ENCODE peak calls at places on chromosomes 13 and 19, in nine cellular contexts. U, I, M, H, N, L, X, G and B are unnamed samples.

GRCh38 chr13:33933810-33934209 is 115.9 kb downstream of the RFC3 start:
- DNase-seq in U (no peak), I (no peak), M (no peak), H (no peak), N (no peak), L (no peak), X (no peak), G (no peak), B (no peak)

GRCh38 chr13:51849145-51850101 is 4.4 kb upstream of the TMEM272 start:
- DNase-seq in U (no peak), I (no peak), M (peak), H (peak), N (no peak), L (peak), X (no peak), G (no peak), B (no peak)

GRCh38 chr19:17681505-17682125 is 6.5 kb downstream of the UNC13A start:
- DNase-seq in U (no peak), I (no peak), M (peak), H (no peak), N (peak), L (peak), X (no peak), G (no peak), B (no peak)

GRCh38 chr19:37930416-37930815 is 23.4 kb downstream of the SIPA1L3 start:
- DNase-seq in U (no peak), I (no peak), M (peak), H (peak), N (no peak), L (no peak), X (peak), G (no peak), B (no peak)

GRCh38 chr13:106139407-106139806 is 396.1 kb downstream of the EFNB2 start:
- DNase-seq in U (no peak), I (no peak), M (peak), H (no peak), N (no peak), L (no peak), X (no peak), G (no peak), B (no peak)

GRCh38 chr13:51681037-51681678 is 96.9 kb downstream of the WDFY2 start:
- DNase-seq in U (no peak), I (no peak), M (peak), H (no peak), N (no peak), L (no peak), X (no peak), G (no peak), B (peak)

GRCh38 chr13:105432408-105432807 is 1103.1 kb downstream of the EFNB2 start:
- DNase-seq in U (no peak), I (no peak), M (no peak), H (no peak), N (no peak), L (no peak), X (no peak), G (no peak), B (no peak)

GRCh38 chr19:47228168-47228936 is 2.6 kb downstream of the BBC3 start:
- DNase-seq in U (peak), I (no peak), M (no peak), H (peak), N (peak), L (peak), X (peak), G (peak), B (peak)

GRCh38 chr19:15296841-15297415 is 35.4 kb downstream of the BRD4 start:
- DNase-seq in U (no peak), I (no peak), M (no peak), H (peak), N (no peak), L (no peak), X (no peak), G (no peak), B (no peak)

GRCh38 chr13:88042489-88042888 is 371.3 kb downstream of the SLITRK5 start:
- DNase-seq in U (no peak), I (no peak), M (peak), H (no peak), N (no peak), L (no peak), X (no peak), G (no peak), B (no peak)

GRCh38 chr19:55686311-55687050 is 11.5 kb downstream of the EPN1 start:
- DNase-seq in U (no peak), I (no peak), M (no peak), H (no peak), N (peak), L (peak), X (no peak), G (no peak), B (no peak)

GRCh38 chr13:27966641-27967202 is 2.4 kb downstream of the CDX2 start:
- DNase-seq in U (no peak), I (no peak), M (no peak), H (no peak), N (no peak), L (no peak), X (peak), G (no peak), B (no peak)

GRCh38 chr19:49591731-49592485 is 926 bp downstream of the PRR12 start:
- DNase-seq in U (peak), I (no peak), M (peak), H (peak), N (peak), L (peak), X (peak), G (peak), B (peak)

GRCh38 chr13:71605744-71606143 is 261.3 kb downstream of the DACH1 start:
- DNase-seq in U (no peak), I (no peak), M (no peak), H (no peak), N (no peak), L (no peak), X (no peak), G (no peak), B (no peak)

GRCh38 chr19:32830231-32831014 is 39.1 kb downstream of the SLC7A9 start:
- DNase-seq in U (no peak), I (no peak), M (peak), H (no peak), N (no peak), L (no peak), X (no peak), G (no peak), B (no peak)

DNA sequence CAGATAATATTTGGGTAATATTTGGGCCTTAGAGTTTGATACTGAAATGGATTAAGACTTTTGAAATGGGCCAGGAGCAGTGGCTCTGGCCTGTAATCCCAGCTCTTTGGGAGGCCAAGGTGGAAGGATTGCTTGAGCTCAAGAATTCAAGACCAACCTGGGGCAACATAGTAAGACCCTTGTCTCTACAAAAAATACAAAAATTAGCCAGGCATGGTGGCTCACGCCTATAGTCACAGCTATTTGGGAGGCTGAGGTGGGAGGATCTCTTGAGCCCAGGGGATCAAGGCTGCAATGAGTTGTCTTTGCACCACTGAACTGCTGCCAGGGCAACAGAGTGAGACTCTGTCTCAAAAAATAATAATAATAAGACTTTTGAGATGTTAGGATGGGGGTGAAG is 926 bp upstream of the ZNF836 start:
- DNase-seq in U (no peak), I (no peak), M (no peak), H (no peak), N (no peak), L (no peak), X (no peak), G (no peak), B (no peak)
- H3K27ac ChIP-seq in U (peak), I (peak), M (no peak), H (no peak), N (no peak), L (peak), X (no peak), G (peak), B (no peak)

DNA sequence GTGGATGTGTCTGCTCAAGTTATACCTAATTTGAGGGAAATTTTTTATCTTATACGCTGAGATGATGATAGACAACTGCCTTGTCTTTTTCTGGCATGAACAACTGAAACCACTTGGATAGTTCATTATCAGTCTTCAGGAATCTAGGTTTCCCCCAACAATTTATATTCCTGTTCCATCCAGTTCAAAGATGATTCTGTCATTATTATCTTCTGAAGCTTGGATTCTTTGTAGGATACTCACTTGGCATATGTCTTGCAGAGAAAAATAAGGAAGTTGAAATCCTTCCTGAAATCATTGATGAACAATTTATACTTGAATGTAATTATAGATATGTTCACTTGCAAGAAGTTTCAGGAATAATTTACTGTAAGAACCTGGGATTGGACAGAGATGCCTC is 193.7 kb downstream of the LMO7 start:
- DNase-seq in U (no peak), I (no peak), M (peak), H (no peak), N (no peak), L (no peak), X (no peak), G (no peak), B (no peak)
- H3K27ac ChIP-seq in U (no peak), I (no peak), M (no peak), H (no peak), N (no peak), L (no peak), X (no peak), G (no peak), B (no peak)

GRCh38 chr19:44741841-44742352 is 6.6 kb upstream of the BCL3 start:
- DNase-seq in U (no peak), I (peak), M (peak), H (peak), N (peak), L (peak), X (peak), G (peak), B (peak)
- H3K27ac ChIP-seq in U (peak), I (peak), M (peak), H (peak), N (peak), L (peak), X (peak), G (peak), B (peak)

GRCh38 chr19:19480688-19481087 is 34.7 kb downstream of the TSSK6 start:
- DNase-seq in U (no peak), I (no peak), M (peak), H (no peak), N (peak), L (no peak), X (no peak), G (no peak), B (no peak)
- H3K27ac ChIP-seq in U (no peak), I (no peak), M (no peak), H (no peak), N (no peak), L (no peak), X (no peak), G (no peak), B (no peak)

DNA sequence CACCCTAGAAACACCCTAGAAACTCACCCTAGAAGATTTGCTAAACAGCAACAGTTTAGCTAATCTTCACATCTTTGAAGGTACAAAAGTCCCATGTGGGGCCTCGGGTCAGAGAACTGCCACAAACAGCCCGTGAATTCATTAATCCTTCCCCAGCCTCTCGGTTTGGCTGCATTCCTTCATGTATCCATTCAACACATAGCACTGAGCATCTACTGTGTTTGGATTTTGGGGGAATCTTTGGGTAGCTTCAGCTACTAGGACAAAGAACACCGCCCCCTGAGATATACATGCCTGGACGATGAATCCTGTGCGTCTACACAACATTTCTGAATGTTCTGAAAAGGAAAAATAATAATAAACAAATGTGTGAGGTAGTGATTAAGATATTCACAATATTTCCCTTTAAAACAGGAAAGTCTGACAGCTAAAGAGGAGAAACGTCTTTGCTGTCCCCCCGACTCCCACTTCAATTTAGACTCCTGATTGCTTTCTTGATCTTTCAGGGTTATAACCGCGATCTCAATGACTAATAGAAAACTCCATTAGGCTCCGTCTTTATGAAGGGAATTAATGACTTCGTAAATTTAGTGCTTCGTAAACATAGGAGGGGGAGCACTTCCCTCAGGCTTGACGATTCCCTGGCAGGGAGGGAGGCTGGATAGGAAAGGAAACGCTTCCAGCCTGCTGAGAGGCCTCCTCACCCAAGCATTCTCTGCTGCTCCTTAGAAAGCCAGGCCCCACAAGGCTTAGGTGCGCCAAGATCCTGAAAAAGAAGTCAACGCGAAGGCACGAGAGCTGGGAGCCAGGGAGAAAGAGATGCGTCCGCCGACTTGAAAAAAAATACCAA is 63.7 kb downstream of the ALOX5AP start:
- DNase-seq in U (no peak), I (no peak), M (peak), H (no peak), N (no peak), L (no peak), X (no peak), G (no peak), B (no peak)
- H3K27ac ChIP-seq in U (no peak), I (no peak), M (no peak), H (no peak), N (no peak), L (no peak), X (no peak), G (no peak), B (no peak)

GRCh38 chr13:79937311-79938243 is 403.3 kb downstream of the SPRY2 start:
- DNase-seq in U (no peak), I (no peak), M (no peak), H (no peak), N (no peak), L (no peak), X (no peak), G (no peak), B (no peak)
- H3K27ac ChIP-seq in U (no peak), I (peak), M (peak), H (peak), N (no peak), L (peak), X (no peak), G (peak), B (peak)

DNA sequence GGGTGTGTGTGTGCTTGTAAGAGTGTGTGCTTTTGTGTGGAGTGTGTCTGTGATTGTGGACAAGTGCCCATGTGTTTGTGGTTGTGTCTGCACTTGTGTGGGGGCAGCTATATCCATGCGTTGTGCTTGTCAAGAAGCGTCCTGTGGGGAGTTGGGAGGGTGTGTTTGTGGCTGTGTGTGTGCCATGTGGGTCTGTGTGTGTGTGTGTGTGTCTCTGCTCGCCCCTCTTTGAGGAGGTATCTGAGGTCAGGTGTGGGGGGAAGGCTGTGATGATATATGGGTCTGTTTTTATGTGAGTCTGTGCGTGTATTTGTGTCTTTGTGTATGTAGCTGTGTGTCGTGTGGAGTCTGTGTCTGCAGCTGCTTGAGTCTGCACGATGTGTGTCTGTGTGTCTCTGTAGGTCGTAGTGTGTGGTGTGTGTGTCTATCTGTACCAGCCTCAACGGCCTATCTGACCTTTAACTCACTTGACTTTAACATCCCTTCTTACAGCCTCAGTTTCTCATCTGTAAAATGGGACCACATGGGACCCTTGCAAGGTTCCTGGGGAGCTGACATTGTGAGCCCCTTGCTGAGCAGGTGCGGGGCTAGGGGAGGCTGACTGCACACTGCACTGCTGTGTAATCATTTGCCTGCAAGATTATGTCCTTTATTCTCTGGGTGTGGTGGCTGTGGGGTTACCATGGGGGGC is 4.0 kb upstream of the NFIC start:
- DNase-seq in U (no peak), I (no peak), M (no peak), H (no peak), N (no peak), L (no peak), X (no peak), G (no peak), B (no peak)
- H3K27ac ChIP-seq in U (no peak), I (peak), M (no peak), H (no peak), N (peak), L (peak), X (peak), G (peak), B (no peak)